ENCODE peak calls at places on chromosomes 11 and 22, in ten cellular contexts. J, B, U, S, R, O, N, A, I and D are unnamed samples. For H3K36me3, the result is how much of the 10 kb centered on the place peaks cover.

GRCh38 chr22:50105529-50106100 is 15.8 kb downstream of the MOV10L1 start:
- DNase-seq in N (peak), J (no peak), I (no peak), S (peak), B (peak), O (no peak), U (no peak), R (no peak), A (no peak), D (no peak)

GRCh38 chr11:66914505-66914904 is 43.7 kb downstream of the PC start:
- DNase-seq in R (no peak), J (no peak), I (no peak), O (no peak), B (no peak), A (no peak), S (no peak), N (no peak), U (no peak), D (no peak)

GRCh38 chr11:68040121-68040956 is 1.5 kb downstream of the TCIRG1 start:
- DNase-seq in U (peak), I (no peak), B (peak), J (peak), R (peak), N (peak), O (peak), S (peak), A (peak), D (peak)

GRCh38 chr11:62710001-62710345 is 2.5 kb downstream of the GNG3 start:
- DNase-seq in A (no peak), R (peak), U (no peak), J (no peak), O (no peak), N (no peak), B (no peak), S (peak), I (no peak), D (peak)

GRCh38 chr11:12170984-12171383 is 60.6 kb downstream of the MICAL2 start:
- DNase-seq in A (no peak), J (peak), R (peak), O (no peak), S (no peak), N (no peak), U (no peak), I (no peak), B (no peak), D (peak)

GRCh38 chr11:110296226-110297081 is at the start of gene RDX:
- DNase-seq in U (peak), S (peak), B (peak), I (peak), A (peak), R (peak), N (peak), O (peak), J (peak), D (peak)

GRCh38 chr11:73344191-73344607 is 32.0 kb upstream of the RELT start:
- DNase-seq in U (no peak), R (no peak), I (no peak), A (peak), B (no peak), J (no peak), S (no peak), N (no peak), O (no peak), D (no peak)

GRCh38 chr22:49936018-49936972 is 17.9 kb downstream of the CRELD2 start:
- DNase-seq in I (no peak), U (peak), J (peak), B (peak), R (peak), A (peak), S (peak), O (peak), N (peak), D (peak)

GRCh38 chr11:76700177-76701100 is 29.9 kb upstream of the LRRC32 start:
- DNase-seq in O (peak), S (no peak), U (peak), B (peak), R (peak), A (no peak), J (no peak), I (peak), N (no peak), D (no peak)

GRCh38 chr11:4482445-4482844 is at the start of gene OR52K1:
- DNase-seq in R (no peak), U (no peak), J (peak), I (no peak), A (no peak), S (no peak), B (no peak), O (no peak), N (no peak), D (no peak)

GRCh38 chr11:120244476-120244875 is 4.5 kb downstream of the POU2F3 start:
- DNase-seq in J (no peak), O (peak), I (no peak), A (no peak), U (no peak), S (no peak), B (no peak), N (no peak), R (no peak), D (no peak)

GRCh38 chr11:35487532-35488078 is 37.8 kb downstream of the PAMR1 start:
- DNase-seq in B (peak), R (no peak), O (peak), N (peak), U (no peak), I (peak), S (no peak), A (no peak), J (no peak), D (no peak)

GRCh38 chr11:73565804-73566203 is 32.1 kb downstream of the FAM168A start:
- DNase-seq in S (no peak), N (no peak), B (no peak), O (no peak), J (no peak), A (no peak), U (no peak), I (no peak), R (no peak), D (no peak)

GRCh38 chr11:59436169-59436568 is at the start of gene OR5A1:
- DNase-seq in J (no peak), B (no peak), O (no peak), U (no peak), A (no peak), S (no peak), I (no peak), R (no peak), N (no peak), D (no peak)

GRCh38 chr11:120682866-120683265 is 171.3 kb downstream of the GRIK4 start:
- DNase-seq in I (no peak), R (no peak), B (no peak), N (no peak), A (no peak), S (no peak), J (no peak), U (no peak), O (peak), D (no peak)

GRCh38 chr22:50473088-50473487 is 1.7 kb downstream of the SBF1 start:
- DNase-seq in A (no peak), U (peak), B (no peak), S (peak), J (no peak), O (peak), I (peak), N (peak), R (no peak), D (no peak)

GRCh38 chr11:46382644-46383403 is 1.4 kb downstream of the MDK start:
- DNase-seq in O (peak), I (no peak), R (no peak), N (no peak), A (no peak), S (no peak), J (no peak), U (no peak), B (peak), D (no peak)

DNA sequence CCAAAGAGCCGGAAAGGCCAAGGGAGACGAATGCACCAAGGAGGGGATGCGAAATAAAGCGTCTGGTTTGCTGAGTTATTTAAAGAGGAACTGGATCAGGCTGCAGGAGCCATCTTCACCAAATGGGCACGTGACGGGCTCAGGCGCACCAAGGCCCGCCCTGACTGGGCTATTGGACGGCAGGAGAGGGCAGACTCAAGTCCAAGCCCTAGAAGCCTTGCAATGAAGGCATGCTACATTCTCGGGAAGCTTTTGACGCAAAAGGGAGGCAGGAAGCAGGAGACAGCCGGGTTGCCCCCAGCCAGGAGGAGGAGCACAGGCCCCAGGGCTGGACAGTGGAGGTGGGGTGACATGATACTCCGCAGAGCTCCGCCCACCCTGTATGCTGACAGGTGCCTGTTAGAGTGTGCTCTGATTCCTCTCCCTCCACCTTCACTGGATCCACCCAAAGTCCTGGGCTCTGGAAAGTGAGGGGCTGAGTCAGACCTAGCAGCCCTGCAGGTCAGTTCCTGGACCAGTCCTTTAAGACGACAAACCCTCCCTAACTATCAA is 41.5 kb upstream of the BID start:
- DNase-seq in N (no peak), B (no peak), U (no peak), A (peak), S (no peak), I (no peak), O (no peak), J (no peak), R (no peak), D (no peak)
- H3K36me3 ChIP-seq in N (half or more), B (under half), U (under half), A (under half), S (under half), I (under half), O (under half), J (half or more), R (under half), D (under half)

DNA sequence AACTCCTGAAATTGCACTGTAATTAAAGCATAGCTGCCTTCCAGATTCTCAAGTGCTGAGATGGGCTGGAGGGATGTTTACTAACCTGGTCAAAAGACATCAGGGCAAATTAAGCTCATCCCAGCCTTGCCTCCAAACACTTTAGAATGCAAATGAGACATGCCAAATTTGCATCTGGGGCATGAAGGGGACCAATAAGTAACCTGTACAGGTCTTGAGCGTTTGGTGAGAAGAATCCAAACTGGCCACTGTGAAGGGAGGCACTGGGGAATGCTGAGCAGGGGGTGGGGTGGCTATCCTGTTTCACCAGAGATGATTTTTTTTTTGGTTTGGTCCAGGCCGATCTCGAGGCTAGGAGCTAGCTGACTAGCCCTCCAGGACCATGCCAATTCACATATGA is 38.3 kb upstream of the ADA2 start:
- DNase-seq in I (no peak), B (no peak), R (no peak), J (no peak), U (no peak), N (peak), A (no peak), O (no peak), S (peak), D (no peak)
- H3K27ac ChIP-seq in I (no peak), B (no peak), R (peak), J (no peak), U (peak), N (peak), A (no peak), O (no peak), S (peak), D (no peak)

GRCh38 chr11:6894097-6894496 is 1.8 kb upstream of the OR2D2 start:
- DNase-seq in A (no peak), R (no peak), O (peak), J (no peak), S (no peak), I (no peak), B (no peak), N (no peak), U (no peak), D (no peak)
- TF ChIP-seq CTCF in A (no peak), R (no peak), O (no peak), J (no peak), S (no peak), I (no peak), B (no peak), N (no peak), U (no peak), D (no peak)

DNA sequence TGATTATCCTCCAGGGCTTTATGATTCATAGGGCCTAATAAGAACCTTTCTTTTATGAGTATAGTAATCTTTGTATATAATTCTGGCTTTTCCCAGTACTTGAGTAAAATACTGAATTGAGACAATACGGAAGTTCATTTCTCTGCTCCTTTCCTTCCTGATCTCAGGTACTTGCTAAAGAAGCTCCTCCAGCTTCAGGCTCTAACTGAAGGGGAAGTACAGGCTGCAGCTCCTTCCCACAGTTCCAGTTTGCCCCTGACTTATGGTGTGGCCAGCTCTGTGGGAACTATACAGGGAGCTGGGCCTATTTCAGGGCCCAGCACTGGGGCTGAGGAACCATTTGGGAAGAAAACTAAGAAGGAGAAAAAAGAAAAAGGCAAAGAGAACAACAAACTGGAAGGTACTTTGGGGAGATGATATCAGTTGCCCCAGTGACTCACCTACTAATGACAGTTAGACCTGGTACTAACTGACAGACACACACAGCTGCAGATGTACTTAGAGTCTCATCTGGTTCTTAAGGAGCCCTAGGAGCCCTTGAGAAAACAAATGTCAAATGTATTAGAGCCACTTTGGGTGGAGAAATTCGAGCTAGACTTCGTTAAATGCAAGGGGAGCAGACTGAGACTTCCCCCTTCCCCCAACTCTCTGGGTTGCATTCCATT is 3.0 kb downstream of the TBRG1 start:
- DNase-seq in J (no peak), B (no peak), R (no peak), O (no peak), A (no peak), U (no peak), S (no peak), I (no peak), N (no peak), D (no peak)
- H3K36me3 ChIP-seq in J (under half), B (under half), R (under half), O (under half), A (half or more), U (under half), S (under half), I (under half), N (half or more), D (under half)

DNA sequence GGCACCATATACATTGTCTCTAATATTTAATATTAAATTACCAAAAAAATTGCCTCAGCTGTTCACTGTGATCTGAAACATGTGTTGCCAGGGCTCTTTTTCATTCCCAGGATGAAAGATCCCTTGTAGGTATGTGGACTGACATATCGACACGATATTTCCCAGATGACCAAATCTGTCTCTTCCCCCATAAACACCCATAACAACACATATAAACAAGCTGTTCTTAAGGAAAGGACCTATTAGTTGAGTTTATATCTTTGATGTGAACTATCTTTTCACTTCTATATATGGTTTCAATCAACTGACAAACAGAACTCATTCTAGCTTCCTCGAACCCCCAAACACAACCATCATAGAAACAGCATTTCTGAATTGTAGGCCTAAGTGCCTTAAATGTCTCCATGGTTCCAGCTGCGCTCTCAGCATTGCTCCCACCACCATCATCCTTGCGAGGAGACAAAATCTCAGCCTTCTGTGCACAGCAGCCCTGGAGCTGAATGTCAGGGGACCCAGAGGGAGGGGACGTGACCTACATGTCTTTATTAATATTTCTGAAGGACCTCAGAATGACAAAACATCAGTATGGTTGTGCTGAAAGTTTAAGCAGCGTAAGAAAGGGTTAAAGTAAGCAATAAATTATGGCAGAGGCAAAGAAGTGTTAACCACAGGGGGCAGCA is 67.0 kb downstream of the ETS1 start:
- DNase-seq in U (no peak), J (no peak), A (no peak), N (peak), S (no peak), B (no peak), O (no peak), I (no peak), R (no peak), D (no peak)
- H3K27ac ChIP-seq in U (peak), J (peak), A (peak), N (peak), S (no peak), B (peak), O (peak), I (no peak), R (peak), D (peak)

GRCh38 chr22:44091021-44091721 is 67.1 kb downstream of the PARVB start:
- DNase-seq in R (no peak), O (peak), A (peak), N (peak), B (no peak), S (no peak), I (peak), J (no peak), U (peak), D (no peak)
- TF ChIP-seq CTCF in R (peak), O (peak), A (no peak), N (peak), B (no peak), S (no peak), I (peak), J (no peak), U (no peak), D (no peak)

GRCh38 chr11:34075178-34075820 is 23.8 kb downstream of the CAPRIN1 start:
- DNase-seq in N (no peak), O (peak), B (peak), U (no peak), R (no peak), I (peak), J (no peak), A (no peak), S (no peak), D (no peak)
- H3K36me3 ChIP-seq in N (half or more), O (half or more), B (under half), U (under half), R (under half), I (half or more), J (half or more), A (half or more), S (under half), D (half or more)

GRCh38 chr11:79006854-79007253 is 432.2 kb upstream of the NARS2 start:
- DNase-seq in B (no peak), S (no peak), I (no peak), O (no peak), N (no peak), A (no peak), R (no peak), U (no peak), J (no peak), D (no peak)

GRCh38 chr11:79013509-79013908 is 427.3 kb downstream of the TENM4 start:
- DNase-seq in R (no peak), O (peak), A (no peak), U (no peak), N (no peak), S (no peak), B (peak), J (no peak), I (no peak), D (no peak)

GRCh38 chr11:79011357-79011756 is 429.5 kb downstream of the TENM4 start:
- DNase-seq in R (no peak), N (no peak), J (no peak), B (no peak), U (no peak), A (no peak), S (no peak), I (no peak), O (no peak), D (no peak)

DNA sequence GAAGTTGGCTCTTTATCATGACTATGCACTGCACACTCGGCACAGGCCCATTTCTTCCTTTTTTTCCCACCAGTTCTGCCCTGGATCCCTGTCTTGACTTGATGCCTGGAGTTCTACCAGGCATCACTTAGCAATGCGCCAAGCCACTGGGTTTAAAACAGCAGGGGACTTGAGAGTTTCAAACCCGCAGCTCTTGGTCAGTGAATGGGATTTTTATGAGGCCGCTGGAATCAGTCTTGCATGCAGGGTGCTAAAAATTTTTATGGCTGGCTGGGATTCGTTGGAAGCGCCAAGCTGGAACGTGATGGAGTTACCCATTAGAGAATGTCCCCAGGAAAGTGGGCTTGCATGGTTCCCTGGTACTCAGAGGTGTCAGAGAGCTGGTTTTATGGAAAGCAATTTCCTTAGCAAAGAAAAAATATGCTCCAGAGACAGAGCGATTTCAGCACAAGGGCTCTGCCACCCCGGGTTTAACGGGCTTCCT is 433.0 kb downstream of the TENM4 start:
- DNase-seq in S (no peak), J (no peak), B (no peak), I (no peak), U (no peak), N (no peak), A (no peak), R (no peak), O (no peak), D (no peak)
- H3K27ac ChIP-seq in S (no peak), J (no peak), B (no peak), I (no peak), U (no peak), N (no peak), A (no peak), R (no peak), O (no peak), D (no peak)

DNA sequence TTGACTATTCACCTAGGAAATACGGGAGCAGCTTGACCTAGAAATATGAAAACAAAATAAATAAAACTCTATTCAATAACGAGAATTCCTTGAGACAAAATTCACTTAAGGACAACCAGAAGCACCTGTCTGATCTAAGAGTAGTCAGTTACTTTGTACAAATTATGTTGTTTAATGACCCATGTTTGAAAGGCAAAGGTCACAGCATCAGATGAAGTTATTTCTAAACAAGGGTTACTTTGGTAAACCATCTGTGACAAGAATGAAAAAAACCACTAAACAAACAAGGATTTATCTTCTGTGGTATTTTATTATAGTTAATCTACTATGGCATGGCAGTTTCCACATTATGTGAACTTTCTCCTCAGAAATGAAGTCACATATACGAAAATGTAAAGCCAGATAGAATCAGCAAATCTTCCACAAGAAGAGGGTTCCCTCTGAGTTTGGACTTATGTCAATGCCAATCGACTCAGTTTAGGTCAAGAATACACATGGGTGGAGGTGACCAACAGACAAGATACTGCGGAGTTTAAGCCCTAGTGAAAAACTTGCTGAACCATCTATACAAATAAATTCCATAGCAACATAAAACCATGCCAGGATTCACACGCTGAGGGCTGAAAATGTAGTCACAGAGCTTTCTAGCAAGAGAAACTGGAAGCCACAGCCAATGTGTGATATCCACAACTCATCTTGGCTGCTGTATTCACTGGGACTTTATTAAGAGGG is 53.4 kb downstream of the NCAPD3 start:
- DNase-seq in R (no peak), A (no peak), J (no peak), S (no peak), U (no peak), B (no peak), N (no peak), I (no peak), O (peak), D (no peak)
- TF ChIP-seq CTCF in R (no peak), A (no peak), J (no peak), S (no peak), U (no peak), B (no peak), N (no peak), I (no peak), O (no peak), D (no peak)